ENCODE peak calls at places on chromosomes 4 and X, in seven cellular contexts. E is C1 segment of cervical spinal cord; O is heart left ventricle; K is LoVo; T is stimulated activated CD4-positive, alpha-beta T cell treated with anti-CD3 and anti-CD28 coated beads, Interleukin-12 subunit alpha, Interleukin-12 subunit beta, amount 100 ng/mL, for 48 hours; X is GM10248; S is activated T-cell treated with anti-CD3 and anti-CD28 coated beads, Interleukin-2, amount 50 U/mL, for 1 hour. N is an unnamed sample.

GRCh38 chrX:13029341-13029740 is 15.1 kb downstream of the FAM9C start:
- DNase-seq in E (no peak), O (peak), K (peak), T (no peak), X (no peak), S (no peak), N (no peak)

GRCh38 chrX:9278475-9279270 is 186.2 kb upstream of the TBL1X start:
- DNase-seq in E (no peak), O (no peak), K (no peak), T (no peak), X (no peak), S (no peak), N (no peak)

GRCh38 chr4:6658635-6659075 is 18.2 kb downstream of the MRFAP1 start:
- DNase-seq in E (no peak), O (peak), K (no peak), T (no peak), X (no peak), S (peak), N (peak)

GRCh38 chr4:109588176-109588575 is 28.1 kb downstream of the MCUB start:
- DNase-seq in E (no peak), O (no peak), K (no peak), T (peak), X (peak), S (peak), N (no peak)

GRCh38 chr4:40514409-40515025 is 115.1 kb downstream of the RBM47 start:
- DNase-seq in E (no peak), O (no peak), K (peak), T (no peak), X (no peak), S (no peak), N (no peak)

GRCh38 chr4:6109842-6110560 is 90.3 kb downstream of the JAKMIP1 start:
- DNase-seq in E (no peak), O (no peak), K (peak), T (no peak), X (no peak), S (no peak), N (no peak)

GRCh38 chr4:71472946-71473345 is 134.1 kb downstream of the SLC4A4 start:
- DNase-seq in E (no peak), O (no peak), K (no peak), T (no peak), X (no peak), S (no peak), N (no peak)

GRCh38 chr4:70556856-70557255 is 35.2 kb upstream of the AMBN start:
- DNase-seq in E (no peak), O (no peak), K (no peak), T (no peak), X (no peak), S (no peak), N (no peak)

GRCh38 chr4:61246003-61246402 is 45.9 kb downstream of the ADGRL3 start:
- DNase-seq in E (no peak), O (peak), K (no peak), T (no peak), X (no peak), S (no peak), N (no peak)

GRCh38 chr4:184962125-184962638 is 56.1 kb upstream of the HELT start:
- DNase-seq in E (no peak), O (no peak), K (no peak), T (no peak), X (no peak), S (no peak), N (no peak)

GRCh38 chr4:73589261-73589847 is 30.9 kb downstream of the RASSF6 start:
- DNase-seq in E (no peak), O (no peak), K (no peak), T (no peak), X (no peak), S (no peak), N (no peak)

GRCh38 chrX:36867143-36867542 is 141.0 kb upstream of the FAM47C start:
- DNase-seq in E (no peak), O (no peak), K (peak), T (no peak), X (peak), S (no peak), N (no peak)

GRCh38 chr4:5894266-5894665 is 1.4 kb upstream of the CRMP1 start:
- DNase-seq in E (no peak), O (no peak), K (no peak), T (no peak), X (no peak), S (no peak), N (no peak)